ENCODE peak calls at places on chromosome X, in nine cellular contexts. W is lower lobe of right lung, L is psoas muscle, T is HepG2, E is astrocyte of the spinal cord, Y is MM.1S, J is tibial artery, X is dorsolateral prefrontal cortex, M is IMR-90. I is an unnamed sample.

GRCh38 chrX:134758652-134759051 is 100.4 kb upstream of the PLAC1 start:
- DNase-seq in W (no peak), L (no peak), T (no peak), E (no peak), Y (no peak), J (no peak), X (no peak), M (no peak), I (no peak)

GRCh38 chrX:38666909-38667308 is 105.6 kb downstream of the TSPAN7 start:
- DNase-seq in W (no peak), L (no peak), T (no peak), E (no peak), Y (no peak), J (no peak), X (no peak), M (no peak), I (no peak)

GRCh38 chrX:123962794-123963373 is 1.4 kb downstream of the STAG2 start:
- DNase-seq in W (peak), L (peak), T (peak), E (peak), Y (peak), J (peak), X (peak), M (peak), I (peak)

GRCh38 chrX:119399772-119400101 is 601 bp downstream of the SLC25A43 start:
- DNase-seq in W (no peak), L (peak), T (no peak), E (peak), Y (no peak), J (no peak), X (no peak), M (no peak), I (no peak)

GRCh38 chrX:39935414-39936064 is 162.2 kb downstream of the BCOR start:
- DNase-seq in W (no peak), L (no peak), T (peak), E (peak), Y (no peak), J (no peak), X (no peak), M (no peak), I (no peak)

GRCh38 chrX:120697053-120697452 is 67.2 kb upstream of the C1GALT1C1 start:
- DNase-seq in W (no peak), L (no peak), T (no peak), E (no peak), Y (peak), J (no peak), X (no peak), M (no peak), I (no peak)

GRCh38 chrX:134932528-134933217 is 58.1 kb upstream of the SMIM10 start:
- DNase-seq in W (no peak), L (no peak), T (peak), E (peak), Y (no peak), J (no peak), X (no peak), M (peak), I (no peak)

GRCh38 chrX:6363193-6363592 is 134.5 kb upstream of the NLGN4X start:
- DNase-seq in W (no peak), L (no peak), T (no peak), E (no peak), Y (no peak), J (no peak), X (no peak), M (no peak), I (no peak)

GRCh38 chrX:131828482-131828881 is 194.6 kb upstream of the STK26 start:
- DNase-seq in W (no peak), L (no peak), T (no peak), E (no peak), Y (no peak), J (no peak), X (no peak), M (no peak), I (no peak)

GRCh38 chrX:154731203-154731602 is 19.7 kb downstream of the GAB3 start:
- DNase-seq in W (no peak), L (no peak), T (no peak), E (no peak), Y (no peak), J (no peak), X (no peak), M (no peak), I (no peak)

GRCh38 chrX:154729439-154729838 is 21.4 kb downstream of the GAB3 start:
- DNase-seq in W (no peak), L (no peak), T (no peak), E (no peak), Y (no peak), J (no peak), X (no peak), M (no peak), I (no peak)

GRCh38 chrX:154727418-154728323 is 23.2 kb downstream of the GAB3 start:
- DNase-seq in W (peak), L (peak), T (no peak), E (peak), Y (no peak), J (peak), X (no peak), M (peak), I (no peak)

GRCh38 chrX:154730271-154730883 is 20.5 kb downstream of the GAB3 start:
- DNase-seq in W (peak), L (peak), T (no peak), E (peak), Y (no peak), J (no peak), X (no peak), M (peak), I (peak)

DNA sequence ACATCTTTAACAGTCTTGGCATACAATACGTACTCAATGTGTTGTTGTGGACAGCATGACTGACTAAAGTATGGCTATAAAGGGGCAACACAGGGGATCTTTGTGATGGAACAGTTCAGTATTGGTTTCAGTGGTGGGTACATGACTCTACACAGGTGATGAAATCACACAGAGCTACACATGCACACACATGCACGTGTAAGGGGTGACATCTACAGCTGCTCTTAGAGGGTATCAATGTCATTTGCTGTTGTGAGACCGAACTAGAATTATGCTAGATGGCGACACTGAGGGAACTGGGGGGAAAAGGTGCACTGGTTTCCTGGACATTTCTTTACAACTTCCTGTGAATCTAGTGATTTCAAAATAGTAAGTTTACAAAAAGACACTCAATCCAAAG is 22.1 kb downstream of the GAB3 start:
- DNase-seq in W (no peak), L (no peak), T (no peak), E (no peak), Y (no peak), J (no peak), X (no peak), M (no peak), I (no peak)
- TF ChIP-seq CTCF in W (no peak), L (no peak), T (no peak), E (no peak), Y (no peak), J (no peak), X (no peak), M (no peak), I (no peak)

DNA sequence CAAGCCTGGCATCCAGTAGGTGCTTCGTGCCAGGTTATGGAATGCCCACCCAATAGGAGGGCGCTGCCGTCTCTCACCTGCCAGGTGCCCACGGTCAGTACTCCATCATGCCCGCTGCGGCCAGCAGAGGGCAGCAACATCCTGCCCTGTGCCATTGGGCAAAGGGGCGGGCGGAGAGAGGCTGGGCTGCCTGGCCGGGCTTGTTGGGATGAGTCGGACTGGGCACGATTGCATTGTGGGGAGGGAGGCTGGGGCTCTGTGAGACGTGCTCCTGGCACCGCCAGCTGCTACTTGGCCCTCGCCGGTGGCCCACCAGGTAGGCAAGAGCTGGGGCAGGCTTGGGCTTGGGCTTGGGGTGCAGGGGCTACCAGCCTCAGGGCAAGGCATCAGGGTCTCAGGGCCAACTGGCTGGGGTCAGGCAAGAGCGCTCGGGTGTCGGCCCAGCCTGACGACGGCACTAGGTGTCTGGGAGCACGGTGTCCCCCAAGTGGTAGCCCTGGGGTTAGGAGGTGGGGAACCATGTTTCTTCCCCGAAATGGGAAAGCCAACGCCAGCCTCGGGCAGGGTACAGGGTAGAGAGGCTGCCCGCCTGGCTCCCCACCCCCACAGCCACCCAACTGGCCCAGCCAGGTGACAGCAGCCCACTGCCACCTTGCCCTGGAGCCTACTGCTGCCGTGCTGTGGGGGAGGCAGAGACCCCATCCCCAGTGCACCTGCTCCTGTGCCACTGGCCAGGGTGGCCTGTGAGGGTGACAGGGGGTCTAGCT is at the start of gene PLXNB3:
- DNase-seq in W (peak), L (peak), T (peak), E (peak), Y (peak), J (peak), X (peak), M (peak), I (peak)
- H3K4me3 ChIP-seq in W (peak), L (no peak), T (peak), E (peak), Y (no peak), J (peak), X (peak), M (peak), I (peak)

DNA sequence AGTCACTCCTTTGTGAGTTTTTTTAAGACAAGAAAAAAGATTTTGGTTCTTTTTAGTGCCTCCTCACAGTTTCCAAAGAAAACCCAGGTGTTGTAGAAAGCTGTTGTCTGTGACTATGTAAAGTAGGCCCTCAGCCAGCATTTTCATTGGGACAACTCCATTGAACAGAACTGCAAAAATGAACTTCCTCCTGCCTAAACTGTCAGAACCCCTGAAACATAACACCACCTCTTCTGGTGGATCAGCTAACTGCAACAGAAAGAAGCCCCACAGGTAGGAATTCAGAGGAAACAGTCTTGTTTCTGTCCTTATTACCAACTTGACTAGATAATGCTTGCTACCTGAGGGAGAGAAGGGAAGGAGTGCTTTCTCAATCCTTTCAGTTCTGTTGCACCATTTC is 3.4 kb upstream of the ATP11C start:
- DNase-seq in W (no peak), L (no peak), T (no peak), E (no peak), Y (no peak), J (no peak), X (no peak), M (no peak), I (no peak)
- TF ChIP-seq CTCF in W (no peak), L (no peak), T (no peak), E (no peak), Y (peak), J (no peak), X (no peak), M (no peak), I (no peak)

DNA sequence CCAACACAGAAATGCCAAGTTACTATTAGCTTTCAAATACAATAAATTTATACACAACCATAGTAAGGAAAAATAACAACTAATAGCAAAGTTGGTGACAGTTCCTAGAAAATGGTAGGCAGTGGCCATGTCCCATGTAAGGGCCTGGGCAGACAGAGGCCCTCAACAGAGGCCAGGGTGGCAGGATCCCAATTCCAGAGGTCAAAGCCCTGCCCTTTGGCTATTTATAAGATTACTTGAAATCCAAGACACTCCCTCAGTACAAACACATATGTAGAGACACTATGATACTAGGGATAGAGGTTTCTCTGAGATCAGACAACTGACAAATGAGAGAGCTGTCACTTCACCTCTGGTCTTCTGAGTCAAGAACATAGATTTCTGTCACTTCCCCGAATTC is 16.2 kb upstream of the MAOB start:
- DNase-seq in W (no peak), L (peak), T (no peak), E (no peak), Y (no peak), J (no peak), X (no peak), M (no peak), I (no peak)
- H3K4me3 ChIP-seq in W (no peak), L (no peak), T (no peak), E (no peak), Y (no peak), J (no peak), X (no peak), M (no peak), I (no peak)

GRCh38 chrX:136587532-136587931 is 55.5 kb downstream of the VGLL1 start:
- DNase-seq in W (no peak), L (no peak), T (no peak), E (no peak), Y (no peak), J (no peak), X (no peak), M (no peak), I (no peak)

GRCh38 chrX:136584545-136584944 is 52.5 kb downstream of the VGLL1 start:
- DNase-seq in W (no peak), L (no peak), T (no peak), E (no peak), Y (no peak), J (no peak), X (no peak), M (no peak), I (no peak)

GRCh38 chrX:136588060-136588459 is 56.0 kb downstream of the VGLL1 start:
- DNase-seq in W (no peak), L (no peak), T (no peak), E (no peak), Y (peak), J (no peak), X (no peak), M (no peak), I (no peak)

GRCh38 chrX:136585960-136586359 is 53.9 kb downstream of the VGLL1 start:
- DNase-seq in W (no peak), L (no peak), T (no peak), E (no peak), Y (no peak), J (no peak), X (no peak), M (no peak), I (no peak)

GRCh38 chrX:136586386-136586785 is 54.4 kb downstream of the VGLL1 start:
- DNase-seq in W (no peak), L (no peak), T (no peak), E (peak), Y (no peak), J (no peak), X (no peak), M (no peak), I (no peak)
- TF ChIP-seq CTCF in W (no peak), L (no peak), T (no peak), E (no peak), Y (no peak), J (no peak), X (no peak), M (no peak), I (no peak)

GRCh38 chrX:112830540-112830939 is 10.1 kb downstream of the AMOT start:
- DNase-seq in W (no peak), L (no peak), T (no peak), E (no peak), Y (no peak), J (no peak), X (no peak), M (no peak), I (no peak)

GRCh38 chrX:112834976-112835375 is 5.7 kb downstream of the AMOT start:
- DNase-seq in W (no peak), L (no peak), T (no peak), E (no peak), Y (no peak), J (no peak), X (no peak), M (no peak), I (no peak)

GRCh38 chrX:112837531-112837930 is 3.1 kb downstream of the AMOT start:
- DNase-seq in W (no peak), L (no peak), T (no peak), E (no peak), Y (no peak), J (no peak), X (no peak), M (no peak), I (no peak)

GRCh38 chrX:112832481-112833095 is 8.0 kb downstream of the AMOT start:
- DNase-seq in W (peak), L (no peak), T (no peak), E (peak), Y (peak), J (no peak), X (no peak), M (peak), I (peak)

GRCh38 chrX:112834016-112834855 is 6.4 kb downstream of the AMOT start:
- DNase-seq in W (no peak), L (no peak), T (no peak), E (peak), Y (no peak), J (no peak), X (no peak), M (peak), I (no peak)
- H3K4me3 ChIP-seq in W (no peak), L (peak), T (no peak), E (no peak), Y (no peak), J (no peak), X (no peak), M (no peak), I (no peak)

DNA sequence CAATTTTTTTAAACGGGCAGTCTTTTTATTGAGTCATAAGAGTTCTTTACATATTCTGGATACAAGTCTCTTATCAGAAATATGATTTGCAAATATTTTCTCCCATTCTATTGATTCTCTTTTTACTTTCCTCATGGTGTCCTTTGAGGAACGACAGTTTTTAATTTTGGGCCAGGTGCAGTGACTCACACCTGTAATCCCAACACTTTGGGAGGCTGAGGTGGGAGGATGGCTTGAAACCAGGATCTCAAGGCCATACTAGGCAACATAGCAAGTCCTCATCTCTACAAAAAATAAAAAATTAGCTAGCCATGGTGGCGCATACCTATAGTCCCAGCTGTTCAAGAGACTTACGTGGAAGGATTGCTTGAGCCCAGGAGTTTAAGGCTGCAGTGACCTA is 66.1 kb upstream of the RGN start:
- DNase-seq in W (no peak), L (no peak), T (no peak), E (no peak), Y (no peak), J (no peak), X (no peak), M (no peak), I (no peak)
- TF ChIP-seq CTCF in W (no peak), L (no peak), T (no peak), E (no peak), Y (no peak), J (no peak), X (no peak), M (no peak), I (no peak)

DNA sequence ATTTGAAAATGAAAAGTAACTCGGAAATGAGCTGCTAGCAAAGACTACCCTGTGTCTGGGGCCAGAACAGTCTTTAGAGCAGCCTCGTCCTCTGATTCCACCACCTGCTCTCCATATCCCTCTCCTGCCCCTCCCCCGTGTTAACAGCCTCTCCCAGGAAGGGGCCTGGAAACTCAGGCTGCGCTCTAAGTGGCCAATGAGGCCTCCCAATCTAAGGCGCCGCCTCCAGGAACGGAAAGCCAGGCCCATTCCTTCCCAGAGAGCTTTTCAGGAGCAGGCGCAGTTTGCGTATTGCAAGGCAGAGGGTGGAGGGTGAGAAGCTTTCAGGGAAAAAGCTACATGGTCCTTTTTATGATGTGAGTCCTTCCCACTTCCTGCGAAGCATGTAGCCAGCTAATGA is 31.2 kb downstream of the RS1 start:
- DNase-seq in W (no peak), L (no peak), T (no peak), E (no peak), Y (no peak), J (no peak), X (no peak), M (no peak), I (no peak)
- H3K4me3 ChIP-seq in W (no peak), L (no peak), T (no peak), E (no peak), Y (no peak), J (no peak), X (no peak), M (no peak), I (no peak)

GRCh38 chrX:100413231-100413630 is 3.2 kb upstream of the PCDH19 start:
- DNase-seq in W (no peak), L (no peak), T (peak), E (peak), Y (peak), J (no peak), X (no peak), M (peak), I (peak)

GRCh38 chrX:100411802-100412333 is 1.8 kb upstream of the PCDH19 start:
- DNase-seq in W (no peak), L (no peak), T (no peak), E (no peak), Y (no peak), J (no peak), X (no peak), M (no peak), I (no peak)

DNA sequence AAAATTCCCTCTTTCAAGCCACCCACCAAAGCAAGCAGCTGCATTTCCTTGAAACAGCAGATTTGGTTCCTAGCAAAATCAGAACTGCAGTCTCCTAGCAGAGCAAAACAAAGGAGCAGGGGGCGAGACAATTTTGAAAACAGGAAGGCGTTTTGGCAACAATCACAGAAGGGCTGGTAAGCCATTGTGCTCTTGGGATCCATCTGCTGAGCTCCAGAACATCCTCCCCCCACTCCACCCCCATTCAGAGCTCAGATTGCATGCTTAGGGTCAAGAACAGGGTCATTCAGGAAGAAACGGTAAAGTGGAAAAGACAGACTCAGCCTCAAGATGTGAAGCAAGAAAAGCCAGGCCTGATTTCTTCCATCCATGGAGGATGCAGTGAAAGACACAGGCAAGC is 7.6 kb upstream of the PCDH19 start:
- DNase-seq in W (no peak), L (no peak), T (no peak), E (no peak), Y (no peak), J (no peak), X (no peak), M (no peak), I (no peak)
- TF ChIP-seq CTCF in W (no peak), L (no peak), T (no peak), E (no peak), Y (no peak), J (no peak), X (no peak), M (no peak), I (no peak)